ENCODE peak calls at places on chromosomes 1 and 21, in four cellular contexts. I, S, X and M are unnamed samples. For H3K27me3, the result is how much of the 10 kb centered on the place peaks cover.

GRCh38 chr1:165564561-165564960 is 20.8 kb downstream of the LRRC52 start:
- DNase-seq in S (no peak), X (no peak), I (no peak), M (no peak)

GRCh38 chr1:66540434-66541032 is 6.6 kb downstream of the SGIP1 start:
- DNase-seq in X (no peak), S (no peak), I (peak), M (no peak)

GRCh38 chr21:14119038-14119437 is 91.7 kb downstream of the LIPI start:
- DNase-seq in X (no peak), I (peak), S (no peak), M (no peak)

GRCh38 chr1:171663854-171664550 is 11.5 kb upstream of the MYOC start:
- DNase-seq in I (peak), X (no peak), S (no peak), M (no peak)

GRCh38 chr21:16570856-16571255 is 841.1 kb downstream of the USP25 start:
- DNase-seq in I (peak), X (no peak), S (no peak), M (no peak)

GRCh38 chr1:54810144-54810942 is 9.2 kb upstream of the TTC22 start:
- DNase-seq in X (no peak), I (peak), S (peak), M (peak)

GRCh38 chr1:161307892-161308638 is 1.7 kb downstream of the MPZ start:
- DNase-seq in X (no peak), S (no peak), I (peak), M (no peak)

GRCh38 chr1:25729774-25730173 is 70.2 kb upstream of the SELENON start:
- DNase-seq in X (peak), I (no peak), S (no peak), M (no peak)

GRCh38 chr1:8047686-8048522 is 21.8 kb upstream of the ERRFI1 start:
- DNase-seq in S (no peak), X (peak), I (peak), M (peak)

GRCh38 chr1:172203135-172203823 is 217.2 kb upstream of the C1orf105 start:
- DNase-seq in X (no peak), I (peak), S (no peak), M (no peak)

DNA sequence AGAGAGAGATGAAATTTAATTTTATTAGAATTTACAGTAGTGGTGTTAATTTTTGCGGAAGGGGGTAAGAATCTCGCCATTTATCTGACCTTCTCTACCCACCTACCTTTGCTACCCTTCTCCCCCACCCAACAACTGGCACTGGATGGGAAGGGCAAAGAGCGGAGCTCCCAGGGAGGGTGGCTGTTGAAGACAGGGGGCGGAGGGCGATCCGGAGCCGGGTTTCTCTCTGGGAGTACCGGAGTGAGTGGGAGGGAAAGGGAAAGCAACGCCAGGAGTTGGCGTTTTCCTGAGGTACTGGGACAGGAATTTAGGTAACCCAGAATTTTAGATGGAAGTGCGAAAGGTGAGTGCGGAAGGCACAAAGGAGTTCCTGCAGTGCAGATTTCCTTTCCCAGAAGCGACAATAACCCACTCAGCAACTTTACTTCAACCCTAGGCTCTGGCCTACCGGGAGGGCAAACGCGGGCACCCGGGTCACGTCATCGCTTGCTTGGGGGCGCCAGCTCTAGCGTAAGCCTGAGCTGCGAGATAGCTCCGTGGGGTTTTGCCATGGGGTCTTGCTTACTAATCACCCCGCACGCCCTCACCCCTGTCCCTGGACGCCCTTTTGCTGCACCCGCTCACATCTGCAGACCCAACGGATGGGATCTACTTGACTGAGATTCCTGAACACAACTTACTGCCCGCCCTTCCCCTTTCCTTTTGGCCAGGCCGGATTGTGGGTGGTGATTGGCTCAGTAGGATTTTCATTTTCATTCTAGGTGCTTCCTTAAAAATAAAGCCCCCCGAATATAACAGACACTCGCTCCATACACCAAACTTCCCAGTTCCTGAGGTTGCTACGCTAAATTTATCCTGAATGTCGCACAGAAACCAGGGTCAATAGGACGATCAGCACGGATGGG is 413.0 kb upstream of the ESRRG start:
- DNase-seq in S (no peak), I (no peak), X (no peak), M (no peak)
- H3K27me3 ChIP-seq in S (half or more), I (half or more), X (under half), M (under half)

DNA sequence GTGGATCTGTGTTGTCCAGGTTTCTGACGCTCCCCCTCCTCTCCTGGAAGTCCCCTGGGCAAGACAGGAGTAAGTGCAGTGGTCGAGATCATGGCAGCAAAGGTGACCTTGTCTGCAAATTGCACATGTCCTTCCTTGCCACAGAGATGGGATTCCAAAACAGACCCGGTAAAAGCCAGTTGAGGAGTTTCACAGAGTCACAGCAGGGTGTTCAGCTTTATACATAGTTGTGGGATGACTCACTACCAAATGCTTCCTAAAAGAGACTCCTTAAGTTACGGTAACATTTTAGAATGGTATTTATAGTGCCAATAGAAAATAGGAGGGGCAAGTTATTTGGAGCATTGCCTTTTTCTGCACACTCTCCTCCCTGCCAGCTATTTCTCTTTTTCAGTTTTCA is 114.7 kb downstream of the TGFB2 start:
- DNase-seq in S (peak), X (no peak), I (peak), M (peak)
- H3K27me3 ChIP-seq in S (under half), X (under half), I (under half), M (under half)

GRCh38 chr1:923131-923990 is at the start of gene SAMD11:
- DNase-seq in S (peak), X (peak), I (peak), M (no peak)
- H3K27me3 ChIP-seq in S (under half), X (under half), I (under half), M (half or more)

GRCh38 chr1:56922070-56922469 is 43.7 kb downstream of the C8B start:
- DNase-seq in X (no peak), I (no peak), S (no peak), M (no peak)

GRCh38 chr1:56923207-56923606 is 42.6 kb downstream of the C8B start:
- DNase-seq in I (no peak), X (no peak), S (no peak), M (no peak)

GRCh38 chr1:56920551-56920950 is 45.3 kb downstream of the C8B start:
- DNase-seq in S (no peak), X (no peak), I (no peak), M (no peak)

GRCh38 chr1:56922507-56922906 is 43.3 kb downstream of the C8B start:
- DNase-seq in I (no peak), X (no peak), S (no peak), M (no peak)

DNA sequence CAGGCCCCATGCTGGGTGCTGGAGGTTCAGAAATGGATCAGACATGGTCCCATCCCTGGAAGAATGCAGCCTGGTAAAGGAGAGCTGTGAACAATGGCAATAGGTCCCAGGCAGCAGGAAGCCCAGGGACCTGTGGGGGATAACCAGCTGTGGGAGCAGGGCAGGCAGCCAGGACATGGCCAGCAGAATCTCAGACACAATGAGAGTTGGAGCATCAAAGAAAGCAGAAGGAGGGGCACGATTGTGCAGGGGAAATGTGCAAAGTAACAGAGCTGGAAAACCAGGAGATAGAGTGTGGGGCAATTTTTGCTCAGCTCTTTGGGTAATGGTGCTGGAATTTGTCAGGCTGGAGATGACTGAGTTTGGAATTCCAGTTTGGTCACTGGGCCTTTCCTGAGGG is 44.3 kb downstream of the C8B start:
- DNase-seq in X (no peak), S (no peak), I (no peak), M (no peak)
- H3K27me3 ChIP-seq in X (under half), S (under half), I (under half), M (under half)

GRCh38 chr1:18556364-18556763 is 74.3 kb upstream of the PAX7 start:
- DNase-seq in S (no peak), I (peak), X (no peak), M (peak)

GRCh38 chr1:18554597-18554996 is 73.9 kb downstream of the KLHDC7A start:
- DNase-seq in S (no peak), I (no peak), X (no peak), M (no peak)

GRCh38 chr1:18555036-18555435 is 74.3 kb downstream of the KLHDC7A start:
- DNase-seq in S (no peak), I (no peak), X (no peak), M (no peak)

GRCh38 chr1:18560692-18561091 is 70.0 kb upstream of the PAX7 start:
- DNase-seq in S (no peak), I (no peak), X (no peak), M (no peak)

DNA sequence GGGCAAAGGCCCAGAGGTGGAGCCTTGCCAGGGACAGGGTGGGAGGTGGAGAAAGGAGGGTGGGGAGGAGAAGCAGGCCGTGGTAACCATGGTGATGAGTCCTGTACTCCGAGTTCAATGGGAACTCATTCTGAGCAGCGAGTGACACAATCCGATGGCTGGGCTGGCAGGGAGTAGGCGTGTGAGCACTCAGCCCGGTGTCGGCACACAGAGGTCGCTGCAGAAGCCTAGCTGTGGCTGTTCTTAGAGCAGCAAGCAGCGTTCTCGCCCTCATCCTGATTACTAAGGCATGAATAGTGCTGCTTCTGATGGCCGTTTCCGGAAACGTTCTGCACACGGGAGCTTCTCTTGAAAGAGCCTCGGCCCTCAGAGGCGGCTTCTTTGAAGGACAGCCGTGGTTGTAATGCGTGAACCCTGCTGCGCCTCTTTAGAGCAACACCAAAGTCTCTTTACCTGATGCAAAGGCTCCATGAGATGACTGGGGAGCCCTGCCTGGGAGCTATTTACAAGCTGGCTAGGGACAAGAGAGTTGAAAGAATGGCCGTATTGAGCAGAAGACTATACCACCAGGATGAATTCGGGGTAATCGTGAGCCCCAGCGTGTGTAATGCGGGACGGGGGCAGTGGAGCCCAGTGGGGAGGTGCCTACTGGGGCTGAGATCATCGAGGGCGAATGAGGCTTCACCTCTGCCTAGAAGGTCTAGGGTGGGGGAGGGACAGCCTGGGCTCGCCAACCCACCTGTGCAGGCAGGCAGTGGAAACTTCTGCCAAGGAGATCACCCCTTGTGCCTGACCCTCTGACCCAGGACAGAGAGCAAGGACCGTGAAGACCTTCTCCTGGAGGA is 72.8 kb upstream of the PAX7 start:
- DNase-seq in X (no peak), I (peak), S (no peak), M (peak)
- H3K27me3 ChIP-seq in X (under half), I (half or more), S (under half), M (under half)

GRCh38 chr1:4119516-4120220 is 219.6 kb upstream of the C1orf174 start:
- DNase-seq in S (no peak), X (no peak), I (no peak), M (no peak)

GRCh38 chr1:4121293-4121684 is 221.2 kb upstream of the C1orf174 start:
- DNase-seq in X (no peak), S (no peak), I (no peak), M (no peak)

GRCh38 chr1:4118746-4119515 is 218.9 kb upstream of the C1orf174 start:
- DNase-seq in S (no peak), I (no peak), X (no peak), M (no peak)

GRCh38 chr1:4121834-4122512 is 221.9 kb upstream of the C1orf174 start:
- DNase-seq in S (no peak), I (no peak), X (no peak), M (no peak)

DNA sequence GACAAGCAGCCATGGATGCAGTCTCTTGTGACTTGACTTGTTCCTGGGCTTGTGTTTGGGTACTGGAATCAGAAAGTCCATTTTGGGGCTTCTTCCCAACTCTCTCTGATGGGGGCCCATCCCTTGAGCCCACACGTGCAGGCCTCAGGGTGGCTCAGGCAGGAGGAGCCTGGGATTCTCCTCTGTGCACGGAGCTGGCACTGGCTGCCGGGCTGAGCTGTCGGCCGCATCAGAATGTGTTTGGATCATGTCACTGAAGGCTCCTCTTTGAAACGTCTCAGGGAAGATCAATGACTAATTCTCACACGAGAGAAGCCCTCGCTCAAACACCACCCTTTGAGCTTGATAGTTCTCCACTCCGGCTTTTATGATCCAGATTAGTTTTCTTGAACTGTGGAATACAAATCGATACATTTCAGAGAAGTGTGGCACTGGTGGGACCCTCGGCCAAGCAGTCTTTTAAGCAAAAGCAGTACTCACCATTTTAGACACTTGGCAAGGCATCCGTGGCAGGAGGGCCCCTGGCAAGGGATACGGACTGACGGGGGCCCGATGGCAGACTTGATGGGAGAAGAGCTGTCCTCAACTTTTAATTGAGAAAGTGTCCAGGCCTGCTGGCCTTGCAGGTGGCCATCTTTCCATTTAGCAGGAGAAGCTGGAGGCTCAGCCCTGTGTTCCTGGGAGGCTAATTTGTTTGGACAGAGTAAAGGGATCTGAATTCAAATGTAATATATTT is 220.7 kb upstream of the C1orf174 start:
- DNase-seq in S (no peak), I (no peak), X (no peak), M (no peak)
- H3K27me3 ChIP-seq in S (under half), I (under half), X (under half), M (under half)

GRCh38 chr1:20398744-20399143 is 87.3 kb downstream of the CAMK2N1 start:
- DNase-seq in I (no peak), S (no peak), X (no peak), M (no peak)
- H3K27me3 ChIP-seq in I (half or more), S (under half), X (under half), M (under half)

DNA sequence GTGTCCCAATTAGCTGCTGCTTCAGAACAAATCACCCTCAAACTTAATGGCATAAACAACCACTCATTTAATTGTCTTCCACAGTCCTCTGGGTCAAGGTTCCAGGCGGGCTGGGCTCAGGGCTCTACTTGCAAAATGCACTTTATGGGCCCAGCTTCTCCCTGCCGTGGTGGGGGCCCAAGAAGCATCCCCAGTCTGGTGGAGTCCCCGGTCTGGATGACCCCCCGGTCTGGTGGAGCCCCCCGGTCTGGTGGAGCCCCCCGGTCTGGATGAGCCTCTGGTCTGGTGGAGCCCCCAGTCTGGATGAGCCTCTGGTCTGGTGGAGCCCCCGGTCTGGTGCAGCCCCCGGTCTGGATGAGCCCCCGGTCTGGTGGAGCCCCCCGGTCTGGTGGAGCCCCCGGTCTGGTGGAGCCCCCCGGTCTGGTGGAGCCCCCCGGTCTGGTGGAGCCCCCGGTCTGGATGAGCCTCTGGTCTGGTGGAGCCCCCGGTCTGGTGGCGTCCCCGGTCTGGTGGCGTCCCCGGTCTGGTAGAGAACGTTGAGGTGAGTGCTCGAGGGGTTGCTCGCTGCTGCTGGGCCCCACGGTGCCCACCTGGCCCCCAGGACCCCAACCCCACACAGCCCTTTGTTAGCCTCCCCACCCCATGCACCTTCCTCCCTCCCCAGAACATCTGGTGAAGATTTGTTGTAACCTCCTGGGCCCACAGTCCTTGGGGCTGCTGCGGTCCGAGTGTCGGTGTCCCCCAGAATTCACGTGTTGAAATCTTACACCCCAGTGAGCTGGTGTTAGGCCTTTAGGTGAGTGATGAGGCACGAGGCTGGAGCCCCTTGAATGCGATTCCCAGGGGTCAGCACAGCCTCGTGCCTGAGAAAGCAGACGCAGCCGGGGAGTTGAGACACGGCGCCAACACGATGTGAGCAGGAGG is 33.8 kb downstream of the POFUT2 start:
- DNase-seq in X (no peak), S (no peak), I (no peak), M (no peak)
- H3K27me3 ChIP-seq in X (under half), S (under half), I (half or more), M (under half)